ENCODE peak calls at places on chromosome 4, in ten cellular contexts. L is mesendoderm; R is A549; V is HCT116; H is BE2C; P is Right ventricle myocardium superior; Z is activated T-cell treated with anti-CD3 and anti-CD28 coated beads, Interleukin-2, amount 50 U/mL, for 72 hours; Y is activated CD4-positive, alpha-beta T cell treated with anti-CD3 and anti-CD28 coated beads, Interleukin-2, amount 50 U/mL, for 24 hours; W is stimulated activated CD4-positive, alpha-beta T cell treated with anti-CD3 and anti-CD28 coated beads, Interleukin-15, amount 100 ng/mL, for 1 hour; J is GM20000. T is an unnamed sample.
A peak's percentile ranks its signal among the peaks of the same experiment; 100 is the strongest.

GRCh38 chr4:87103691-87104187 is 116.7 kb downstream of the KLHL8 start:
- DNase-seq in L (no peak), R (no peak), V (peak; percentile 41), H (no peak), P (no peak), Z (peak; percentile 14), Y (no peak), W (no peak), J (no peak), T (no peak)

GRCh38 chr4:174398728-174399127 is 115.0 kb downstream of the CEP44 start:
- DNase-seq in L (no peak), R (no peak), V (no peak), H (no peak), P (no peak), Z (no peak), Y (no peak), W (no peak), J (no peak), T (no peak)

GRCh38 chr4:168877779-168878491 is 132.1 kb downstream of the CBR4 start:
- DNase-seq in L (peak; percentile 60), R (no peak), V (no peak), H (peak; percentile 69), P (peak; percentile 72), Z (peak; percentile 42), Y (no peak), W (peak; percentile 1), J (peak; percentile 68), T (no peak)

GRCh38 chr4:182770259-182770968 is 146.8 kb downstream of the DCTD start:
- DNase-seq in L (no peak), R (no peak), V (no peak), H (no peak), P (no peak), Z (no peak), Y (no peak), W (no peak), J (no peak), T (no peak)

GRCh38 chr4:153249199-153250154 is 45.2 kb downstream of the TRIM2 start:
- DNase-seq in L (peak; percentile 93), R (no peak), V (peak; percentile 29), H (peak; percentile 93), P (peak; percentile 86), Z (peak; percentile 89), Y (peak; percentile 56), W (peak; percentile 81), J (peak; percentile 90), T (peak; percentile 84)

GRCh38 chr4:176622251-176622968 is 170.3 kb downstream of the VEGFC start:
- DNase-seq in L (no peak), R (no peak), V (no peak), H (no peak), P (no peak), Z (no peak), Y (no peak), W (no peak), J (no peak), T (no peak)

GRCh38 chr4:7772708-7773385 is 166.8 kb downstream of the AFAP1 start:
- DNase-seq in L (peak; percentile 32), R (no peak), V (no peak), H (no peak), P (peak; percentile 74), Z (no peak), Y (no peak), W (no peak), J (no peak), T (no peak)

GRCh38 chr4:11904117-11904535 is 475.4 kb upstream of the HS3ST1 start:
- DNase-seq in L (no peak), R (no peak), V (no peak), H (no peak), P (peak; percentile 76), Z (no peak), Y (no peak), W (no peak), J (no peak), T (no peak)

GRCh38 chr4:8917321-8917811 is 45.7 kb upstream of the HMX1 start:
- DNase-seq in L (no peak), R (no peak), V (no peak), H (no peak), P (no peak), Z (no peak), Y (no peak), W (no peak), J (peak; percentile 11), T (peak; percentile 59)

GRCh38 chr4:170386974-170387373 is 297.2 kb upstream of the AADAT start:
- DNase-seq in L (no peak), R (no peak), V (no peak), H (no peak), P (no peak), Z (no peak), Y (no peak), W (no peak), J (no peak), T (no peak)

GRCh38 chr4:169723207-169723606 is 34.5 kb downstream of the HPF1 start:
- DNase-seq in L (peak; percentile 38), R (no peak), V (no peak), H (peak; percentile 25), P (no peak), Z (no peak), Y (no peak), W (no peak), J (no peak), T (no peak)

GRCh38 chr4:99062120-99062519 is 26.5 kb downstream of the ADH5 start:
- DNase-seq in L (no peak), R (no peak), V (no peak), H (no peak), P (no peak), Z (no peak), Y (no peak), W (no peak), J (no peak), T (no peak)

GRCh38 chr4:78629991-78630541 is 78.5 kb downstream of the ANXA3 start:
- DNase-seq in L (peak; percentile 95), R (no peak), V (no peak), H (peak; percentile 56), P (peak; percentile 60), Z (no peak), Y (no peak), W (no peak), J (no peak), T (no peak)

GRCh38 chr4:92091335-92091734 is 212.4 kb upstream of the GRID2 start:
- DNase-seq in L (peak; percentile 87), R (no peak), V (no peak), H (peak; percentile 49), P (no peak), Z (no peak), Y (no peak), W (no peak), J (no peak), T (no peak)

GRCh38 chr4:42371306-42372063 is 25.8 kb upstream of the SHISA3 start:
- DNase-seq in L (peak; percentile 51), R (peak; percentile 9), V (peak; percentile 33), H (peak; percentile 35), P (no peak), Z (no peak), Y (no peak), W (no peak), J (peak; percentile 75), T (no peak)

GRCh38 chr4:81504685-81505598 is 33.2 kb upstream of the RASGEF1B start:
- DNase-seq in L (no peak), R (no peak), V (no peak), H (no peak), P (peak; percentile 76), Z (peak; percentile 66), Y (peak; percentile 20), W (peak; percentile 38), J (peak; percentile 20), T (peak; percentile 80)

GRCh38 chr4:5374994-5375393 is 323.7 kb downstream of the STK32B start:
- DNase-seq in L (no peak), R (no peak), V (no peak), H (no peak), P (no peak), Z (no peak), Y (no peak), W (no peak), J (no peak), T (peak; percentile 34)

GRCh38 chr4:176404591-176404990 is 84.8 kb downstream of the SPCS3 start:
- DNase-seq in L (no peak), R (no peak), V (no peak), H (no peak), P (no peak), Z (no peak), Y (no peak), W (no peak), J (no peak), T (no peak)

GRCh38 chr4:184288451-184289178 is 70.9 kb upstream of the ENPP6 start:
- DNase-seq in L (no peak), R (no peak), V (no peak), H (no peak), P (no peak), Z (peak; percentile 37), Y (no peak), W (no peak), J (peak; percentile 46), T (no peak)

GRCh38 chr4:176638992-176639391 is 153.7 kb downstream of the VEGFC start:
- DNase-seq in L (no peak), R (no peak), V (no peak), H (no peak), P (no peak), Z (no peak), Y (no peak), W (no peak), J (no peak), T (no peak)

GRCh38 chr4:5863461-5864113 is 29.3 kb downstream of the CRMP1 start:
- DNase-seq in L (peak; percentile 4), R (peak; percentile 30), V (peak; percentile 57), H (no peak), P (no peak), Z (peak; percentile 76), Y (no peak), W (peak; percentile 4), J (no peak), T (no peak)

GRCh38 chr4:87097075-87097474 is 123.3 kb downstream of the KLHL8 start:
- DNase-seq in L (peak; percentile 95), R (no peak), V (no peak), H (no peak), P (no peak), Z (no peak), Y (no peak), W (no peak), J (no peak), T (no peak)

GRCh38 chr4:72467633-72468032 is 101.4 kb downstream of the ADAMTS3 start:
- DNase-seq in L (no peak), R (no peak), V (no peak), H (no peak), P (no peak), Z (no peak), Y (no peak), W (no peak), J (no peak), T (no peak)

GRCh38 chr4:114091546-114091945 is 112.1 kb upstream of the ARSJ start:
- DNase-seq in L (no peak), R (no peak), V (no peak), H (no peak), P (no peak), Z (no peak), Y (no peak), W (no peak), J (no peak), T (no peak)

GRCh38 chr4:18111100-18111499 is 89.5 kb upstream of the LCORL start:
- DNase-seq in L (peak; percentile 81), R (no peak), V (no peak), H (no peak), P (no peak), Z (no peak), Y (no peak), W (no peak), J (no peak), T (no peak)

GRCh38 chr4:66073961-66074360 is 403.7 kb upstream of the EPHA5 start:
- DNase-seq in L (no peak), R (no peak), V (no peak), H (no peak), P (no peak), Z (no peak), Y (no peak), W (no peak), J (no peak), T (no peak)

GRCh38 chr4:176478076-176478475 is 158.3 kb downstream of the SPCS3 start:
- DNase-seq in L (no peak), R (no peak), V (no peak), H (no peak), P (no peak), Z (no peak), Y (no peak), W (no peak), J (no peak), T (no peak)

GRCh38 chr4:41024556-41025491 is 189.5 kb downstream of the APBB2 start:
- DNase-seq in L (peak; percentile 64), R (no peak), V (peak; percentile 51), H (peak; percentile 8), P (no peak), Z (peak; percentile 1), Y (no peak), W (no peak), J (no peak), T (no peak)

T was measured in ascending aorta.